ENCODE peak calls at places on chromosomes 1 and 21, in five cellular contexts. X is DND-41, T is GM12864, F is small intestine, Y is aorta. K is an unnamed sample.

GRCh38 chr1:157135070-157135469 is 3.1 kb downstream of the ETV3 start:
- DNase-seq in X (no peak), T (no peak), F (no peak), Y (no peak), K (no peak)

GRCh38 chr1:54577612-54578011 is 29.6 kb downstream of the ACOT11 start:
- DNase-seq in X (no peak), T (no peak), F (no peak), Y (peak), K (peak)

GRCh38 chr1:157932082-157932481 is 61.4 kb upstream of the KIRREL1 start:
- DNase-seq in X (no peak), T (no peak), F (no peak), Y (no peak), K (peak)

GRCh38 chr21:35189077-35189863 is 140.2 kb upstream of the RUNX1 start:
- DNase-seq in X (peak), T (peak), F (peak), Y (no peak), K (peak)

GRCh38 chr1:9293512-9294439 is 1.1 kb downstream of the SPSB1 start:
- DNase-seq in X (peak), T (no peak), F (peak), Y (peak), K (no peak)

GRCh38 chr1:151326619-151327222 is 495 bp downstream of the PI4KB start:
- DNase-seq in X (peak), T (peak), F (peak), Y (peak), K (no peak)

GRCh38 chr1:184792450-184792969 is 37.9 kb upstream of the EDEM3 start:
- DNase-seq in X (no peak), T (no peak), F (peak), Y (peak), K (peak)

GRCh38 chr1:167601442-167602380 is 28.3 kb upstream of the RCSD1 start:
- DNase-seq in X (peak), T (no peak), F (peak), Y (no peak), K (no peak)

GRCh38 chr1:37323486-37324377 is 150.6 kb upstream of the ZC3H12A start:
- DNase-seq in X (peak), T (peak), F (peak), Y (peak), K (no peak)

GRCh38 chr1:26482921-26483320 is 10.7 kb downstream of the HMGN2 start:
- DNase-seq in X (no peak), T (no peak), F (no peak), Y (no peak), K (no peak)

DNA sequence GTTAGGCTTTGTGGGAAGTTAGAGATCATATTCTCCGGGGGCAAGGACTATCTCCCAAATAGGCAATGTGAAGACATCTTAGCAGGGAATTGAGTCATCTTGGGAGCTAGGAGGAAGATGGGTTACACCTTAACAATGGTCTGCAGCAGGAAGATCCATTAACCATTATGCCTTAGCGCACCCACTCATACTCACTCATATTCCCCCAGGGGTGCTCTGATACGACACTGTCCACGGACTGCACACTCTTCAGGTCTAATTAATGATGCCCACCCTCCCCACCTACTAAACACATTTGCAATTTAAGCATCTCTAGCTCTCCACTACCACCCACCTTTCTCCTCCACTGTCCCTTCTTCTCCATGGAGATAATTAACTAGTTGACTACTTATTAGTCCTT is 857 bp upstream of the AK5 start:
- DNase-seq in X (no peak), T (no peak), F (no peak), Y (no peak), K (no peak)
- H3K4me3 ChIP-seq in X (no peak), T (no peak), F (no peak), Y (no peak), K (no peak)

GRCh38 chr1:155979525-155980343 is 1.4 kb upstream of the ARHGEF2 start:
- DNase-seq in X (no peak), T (no peak), F (no peak), Y (no peak), K (no peak)
- H3K4me3 ChIP-seq in X (no peak), T (peak), F (peak), Y (peak), K (peak)

DNA sequence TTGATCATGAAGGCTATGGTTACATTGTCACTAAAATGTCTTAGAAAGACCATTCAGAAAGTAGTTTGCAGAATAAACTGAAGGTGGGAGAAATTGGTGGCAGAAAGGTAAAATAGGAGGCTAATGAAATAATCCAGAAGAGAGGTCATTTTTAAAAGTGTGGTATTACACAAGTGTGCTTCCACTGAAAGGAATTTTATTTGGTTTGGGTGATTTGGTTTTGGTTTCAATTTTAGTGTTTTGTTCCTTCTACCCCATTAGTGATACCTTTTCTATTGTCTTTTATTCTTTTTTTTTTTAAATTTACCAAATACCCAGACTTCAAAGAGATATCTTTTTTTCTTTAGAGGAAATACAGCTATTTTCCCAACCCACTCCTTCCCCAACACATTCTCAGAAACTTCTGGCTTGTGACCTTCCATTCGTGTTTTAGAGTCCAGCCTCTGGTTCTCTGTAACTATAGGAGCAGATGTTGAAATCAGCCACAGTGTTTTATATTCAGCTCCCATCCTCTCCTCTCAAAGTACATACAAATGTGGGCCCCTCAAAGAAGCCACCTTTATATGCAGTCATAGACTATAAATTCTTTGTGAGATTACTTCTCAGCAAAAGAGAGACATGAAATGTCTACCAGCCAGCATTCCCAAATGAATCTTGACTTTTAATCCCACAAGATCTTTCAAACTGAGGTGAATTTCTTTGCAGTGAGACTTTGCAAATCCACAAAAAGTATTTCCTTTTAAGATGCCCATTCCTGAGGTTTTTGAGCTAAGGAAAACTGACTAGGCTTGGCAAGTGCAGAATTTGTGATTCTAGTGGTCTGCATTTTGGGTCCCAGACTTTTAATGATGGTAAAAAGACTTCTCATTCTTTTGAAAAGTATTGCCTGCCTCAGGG is 42.0 kb upstream of the PALMD start:
- DNase-seq in X (no peak), T (no peak), F (no peak), Y (no peak), K (no peak)
- H3K4me3 ChIP-seq in X (no peak), T (no peak), F (no peak), Y (no peak), K (no peak)

GRCh38 chr21:45256021-45256911 is 31.4 kb downstream of the POFUT2 start:
- DNase-seq in X (peak), T (no peak), F (no peak), Y (no peak), K (no peak)
- H3K4me3 ChIP-seq in X (no peak), T (no peak), F (no peak), Y (no peak), K (no peak)

GRCh38 chr1:91891969-91892368 is 6.0 kb upstream of the TGFBR3 start:
- DNase-seq in X (peak), T (no peak), F (no peak), Y (no peak), K (no peak)

GRCh38 chr1:91897016-91897415 is 11.1 kb upstream of the TGFBR3 start:
- DNase-seq in X (no peak), T (no peak), F (no peak), Y (no peak), K (no peak)

GRCh38 chr1:91891486-91891885 is 5.5 kb upstream of the TGFBR3 start:
- DNase-seq in X (no peak), T (no peak), F (no peak), Y (no peak), K (peak)

GRCh38 chr1:91894036-91894761 is 8.2 kb upstream of the TGFBR3 start:
- DNase-seq in X (no peak), T (no peak), F (no peak), Y (no peak), K (no peak)

DNA sequence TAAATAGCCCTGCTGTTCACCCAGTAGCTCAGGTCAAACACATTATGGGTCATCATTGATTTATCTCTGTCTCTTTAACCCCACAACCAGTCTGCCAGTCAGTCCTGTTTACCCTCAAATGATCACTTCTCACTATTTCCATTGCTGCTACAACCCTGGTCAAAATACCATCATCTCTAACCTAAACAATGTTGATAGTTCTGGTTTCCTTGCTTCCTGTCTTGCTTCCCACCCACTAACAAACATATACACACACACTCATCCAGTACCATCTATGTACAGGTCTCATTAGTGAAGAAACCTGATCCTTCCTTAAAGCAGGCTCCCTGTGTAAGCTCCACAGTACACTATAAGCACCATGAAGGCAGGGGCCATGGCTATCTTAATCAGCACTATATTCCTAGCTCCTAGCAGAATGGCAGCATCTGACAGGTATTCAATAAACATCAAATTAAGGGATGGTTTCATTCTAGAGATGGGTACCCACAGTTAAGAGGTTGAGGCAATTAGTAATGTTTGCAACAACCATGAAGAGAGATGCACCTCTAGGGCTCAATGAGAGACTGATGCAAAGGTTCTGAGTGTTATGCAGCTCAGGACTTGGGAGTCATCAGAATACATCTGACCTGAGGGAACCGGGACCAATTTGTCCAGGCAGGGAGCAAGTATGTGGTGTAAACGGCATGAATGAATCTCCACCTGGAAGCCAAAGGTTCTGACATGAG is 10.0 kb upstream of the TGFBR3 start:
- DNase-seq in X (no peak), T (no peak), F (no peak), Y (no peak), K (no peak)
- H3K4me3 ChIP-seq in X (no peak), T (no peak), F (no peak), Y (no peak), K (no peak)